ENCODE peak calls at places on chromosomes 3 and 15, in four cellular contexts. Q, F, G and Z are unnamed samples.

GRCh38 chr15:75727851-75728715 is 15.4 kb upstream of the CSPG4 start:
- DNase-seq in Q (no peak), F (peak; percentile 23), G (no peak), Z (peak; percentile 55)

GRCh38 chr3:127800508-127800907 is 21.8 kb downstream of the MGLL start:
- DNase-seq in Q (no peak), F (no peak), G (no peak), Z (no peak)

GRCh38 chr15:99631256-99631655 is 65.5 kb downstream of the MEF2A start:
- DNase-seq in Q (no peak), F (no peak), G (peak; percentile 74), Z (no peak)

GRCh38 chr3:10721101-10721500 is 94.9 kb upstream of the SLC6A11 start:
- DNase-seq in Q (no peak), F (no peak), G (no peak), Z (no peak)

GRCh38 chr3:143170676-143171075 is 51.1 kb downstream of the CHST2 start:
- DNase-seq in Q (no peak), F (no peak), G (no peak), Z (no peak)

GRCh38 chr3:48222616-48223513 is at the start of gene CAMP:
- DNase-seq in Q (no peak), F (peak; percentile 70), G (peak; percentile 84), Z (peak; percentile 37)

GRCh38 chr15:66023322-66023972 is 154.2 kb downstream of the RAB11A start:
- DNase-seq in Q (no peak), F (no peak), G (no peak), Z (no peak)

GRCh38 chr3:148866261-148866660 is 1.2 kb downstream of the CPA3 start:
- DNase-seq in Q (no peak), F (no peak), G (no peak), Z (no peak)

GRCh38 chr15:40471105-40471777 is 457 bp downstream of the CHST14 start:
- DNase-seq in Q (no peak), F (no peak), G (no peak), Z (no peak)

GRCh38 chr15:57273366-57273765 is 102.9 kb upstream of the CGNL1 start:
- DNase-seq in Q (no peak), F (no peak), G (no peak), Z (no peak)

GRCh38 chr15:100200287-100200772 is 141.4 kb downstream of the ADAMTS17 start:
- DNase-seq in Q (no peak), F (no peak), G (no peak), Z (no peak)

GRCh38 chr15:60798821-60799220 is 319.9 kb upstream of the ICE2 start:
- DNase-seq in Q (no peak), F (peak; percentile 25), G (peak; percentile 19), Z (no peak)

GRCh38 chr15:32730677-32731654 is 13.2 kb downstream of the GREM1 start:
- DNase-seq in Q (peak; percentile 77), F (peak; percentile 47), G (no peak), Z (peak; percentile 46)

GRCh38 chr3:71784914-71785593 is at the start of gene PROK2:
- DNase-seq in Q (no peak), F (no peak), G (no peak), Z (peak; percentile 55)

GRCh38 chr3:132788299-132788698 is 66.1 kb upstream of the NPHP3 start:
- DNase-seq in Q (no peak), F (no peak), G (no peak), Z (no peak)

GRCh38 chr3:150763841-150764483 is 993 bp upstream of the SIAH2 start:
- DNase-seq in Q (peak; percentile 73), F (peak; percentile 66), G (no peak), Z (peak; percentile 18)

GRCh38 chr3:105938101-105938500 is 69.3 kb upstream of the CBLB start:
- DNase-seq in Q (no peak), F (no peak), G (no peak), Z (no peak)

GRCh38 chr15:65044724-65045481 is at the start of gene SLC51B:
- DNase-seq in Q (no peak), F (peak; percentile 99), G (no peak), Z (no peak)

GRCh38 chr3:72058493-72059081 is 273.6 kb upstream of the PROK2 start:
- DNase-seq in Q (no peak), F (no peak), G (no peak), Z (no peak)

GRCh38 chr3:64059484-64059883 is 36.2 kb upstream of the PSMD6 start:
- DNase-seq in Q (no peak), F (no peak), G (no peak), Z (no peak)

GRCh38 chr3:69855436-69856162 is 116.3 kb downstream of the MITF start:
- DNase-seq in Q (no peak), F (no peak), G (no peak), Z (peak; percentile 12)

GRCh38 chr3:73874596-73874995 is 249.9 kb upstream of the PDZRN3 start:
- DNase-seq in Q (no peak), F (no peak), G (no peak), Z (no peak)

GRCh38 chr3:119176778-119177177 is 3.4 kb downstream of the UPK1B start:
- DNase-seq in Q (no peak), F (no peak), G (no peak), Z (no peak)

GRCh38 chr3:105728913-105729312 is 139.9 kb downstream of the CBLB start:
- DNase-seq in Q (no peak), F (no peak), G (no peak), Z (no peak)

GRCh38 chr3:86865506-86865905 is 125.4 kb downstream of the VGLL3 start:
- DNase-seq in Q (no peak), F (no peak), G (no peak), Z (no peak)

GRCh38 chr3:42032693-42033349 is 58.3 kb upstream of the TRAK1 start:
- DNase-seq in Q (no peak), F (peak; percentile 95), G (no peak), Z (no peak)

GRCh38 chr3:10758304-10759037 is 57.6 kb upstream of the SLC6A11 start:
- DNase-seq in Q (peak; percentile 83), F (peak; percentile 60), G (peak; percentile 16), Z (peak; percentile 85)

GRCh38 chr3:179624471-179624870 is 19.9 kb downstream of the NDUFB5 start:
- DNase-seq in Q (no peak), F (no peak), G (no peak), Z (no peak)

GRCh38 chr3:128787256-128788253 is 61.6 kb downstream of the RAB7A start:
- DNase-seq in Q (peak; percentile 15), F (peak; percentile 12), G (no peak), Z (peak; percentile 52)

GRCh38 chr3:176079785-176080184 is 1117.5 kb downstream of the TBL1XR1 start:
- DNase-seq in Q (no peak), F (no peak), G (no peak), Z (no peak)

GRCh38 chr3:146177072-146177936 is 16.3 kb upstream of the PLOD2 start:
- DNase-seq in Q (no peak), F (no peak), G (no peak), Z (no peak)
- TF ChIP-seq FOXK2 in Q (no peak), F (no peak), G (no peak), Z (no peak)

GRCh38 chr3:188584958-188585689 is 431.2 kb downstream of the LPP start:
- DNase-seq in Q (no peak), F (no peak), G (no peak), Z (no peak)

GRCh38 chr3:188581365-188581764 is 427.4 kb downstream of the LPP start:
- DNase-seq in Q (no peak), F (peak; percentile 52), G (no peak), Z (no peak)

GRCh38 chr3:188581791-188582190 is 427.8 kb downstream of the LPP start:
- DNase-seq in Q (no peak), F (no peak), G (no peak), Z (no peak)

GRCh38 chr3:188583476-188584161 is 429.7 kb downstream of the LPP start:
- DNase-seq in Q (no peak), F (no peak), G (no peak), Z (no peak)

DNA sequence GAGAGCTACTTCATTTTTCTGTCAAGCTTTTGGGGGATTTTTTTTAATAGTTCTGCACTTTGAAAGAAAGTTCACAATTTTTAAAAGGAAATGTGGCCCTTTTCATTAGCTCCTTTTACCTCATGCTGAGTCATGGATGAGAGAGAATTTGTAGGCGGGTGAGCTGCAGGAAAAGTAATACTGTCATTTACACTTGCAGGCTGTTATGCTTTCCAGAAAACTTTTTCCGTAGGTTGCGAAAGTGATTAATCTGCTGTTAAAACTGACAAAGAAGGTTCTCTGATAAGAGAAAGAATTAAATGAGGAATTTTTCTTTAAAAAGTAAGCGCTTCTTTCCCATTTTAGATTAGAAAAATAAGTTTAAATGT is 430.2 kb downstream of the LPP start:
- DNase-seq in Q (no peak), F (no peak), G (no peak), Z (no peak)
- TF ChIP-seq FOXK2 in Q (no peak), F (no peak), G (no peak), Z (no peak)

DNA sequence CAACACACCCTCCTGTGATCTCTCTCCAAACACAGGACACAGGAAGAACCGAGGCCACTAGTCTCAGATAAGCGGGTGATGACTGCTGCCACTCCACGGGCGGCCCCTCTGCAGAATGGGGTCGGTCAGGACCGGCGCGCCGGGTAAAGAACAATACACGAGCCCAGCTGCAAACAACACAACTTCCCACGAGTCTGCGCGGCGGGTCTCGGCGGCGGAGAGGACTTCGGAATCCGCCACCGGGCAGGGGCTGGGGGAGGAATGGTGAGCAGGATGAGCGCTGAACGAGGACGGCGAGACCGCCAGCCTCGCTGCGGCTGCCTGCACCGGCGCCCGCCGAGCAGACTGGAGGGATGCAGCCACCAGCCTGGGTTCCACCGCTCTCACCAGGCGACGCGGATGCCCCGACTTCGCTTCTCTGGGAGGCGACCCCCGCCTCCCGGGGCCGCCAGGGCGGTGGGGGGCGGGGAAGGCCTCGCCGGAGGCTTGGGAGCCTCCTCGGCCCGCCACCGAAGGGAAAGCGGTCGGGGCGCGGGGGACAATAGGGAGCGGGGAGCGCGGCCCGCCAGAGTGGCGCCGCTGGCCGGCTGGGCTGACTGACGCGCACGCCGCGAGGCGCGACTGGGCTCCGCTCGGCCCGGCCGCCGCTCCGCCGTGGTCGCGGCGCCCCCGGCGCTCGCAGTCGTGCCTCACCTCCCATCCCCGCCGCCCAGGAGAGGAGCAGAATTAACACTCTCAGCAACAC is 548 bp downstream of the ADAM10 start:
- DNase-seq in Q (peak; percentile 58), F (peak; percentile 39), G (no peak), Z (peak; percentile 25)
- TF ChIP-seq FOXK2 in Q (no peak), F (no peak), G (no peak), Z (no peak)

DNA sequence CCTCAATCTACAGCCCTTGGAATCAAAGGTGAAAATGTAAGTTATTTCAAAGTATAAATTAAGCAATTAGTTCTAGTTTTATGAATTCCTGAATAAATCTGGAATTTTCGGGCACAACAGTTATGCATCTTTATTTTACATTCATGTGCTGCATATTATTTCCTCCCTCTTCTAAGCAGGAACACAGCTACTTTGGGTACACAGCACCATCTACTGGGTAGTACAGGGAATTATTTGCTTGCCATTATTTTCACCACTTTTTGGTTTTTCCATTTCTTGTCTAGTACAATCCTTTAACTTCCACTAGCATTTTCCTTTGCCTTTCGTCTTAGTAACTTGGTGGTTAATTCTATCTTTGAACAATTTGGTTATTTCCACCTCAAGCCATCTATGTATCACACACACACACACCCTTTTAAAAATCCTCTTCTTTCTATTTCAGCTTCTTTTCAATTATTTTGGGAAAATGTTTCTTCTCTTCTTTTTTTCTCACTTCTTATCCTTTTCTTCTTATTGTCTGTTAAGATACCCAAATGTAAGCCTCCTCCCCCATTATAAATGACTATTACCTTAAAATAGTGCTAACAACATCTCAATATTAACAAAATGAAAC is 451.0 kb downstream of the MFSD1 start:
- DNase-seq in Q (peak; percentile 22), F (peak; percentile 10), G (peak; percentile 11), Z (peak; percentile 27)
- TF ChIP-seq FOXK2 in Q (no peak), F (no peak), G (no peak), Z (no peak)